ENCODE peak calls at places on chromosomes 13 and 19, in four cellular contexts. Z is A549, T is HepG2, H is K562. R is an unnamed sample.

GRCh38 chr19:1608414-1609391 is 3.4 kb upstream of the UQCR11 start:
- DNase-seq in Z (no peak), T (no peak), H (no peak), R (no peak)

GRCh38 chr13:20703785-20704458 is 423 bp downstream of the IL17D start:
- DNase-seq in Z (peak; percentile 75), T (peak; percentile 58), H (peak; percentile 86), R (peak; percentile 74)

GRCh38 chr13:100875392-100876043 is 200.9 kb upstream of the TMTC4 start:
- DNase-seq in Z (no peak), T (no peak), H (no peak), R (no peak)

GRCh38 chr13:49020940-49021548 is 45.3 kb downstream of the FNDC3A start:
- DNase-seq in Z (no peak), T (no peak), H (no peak), R (no peak)

GRCh38 chr13:110337287-110337686 is 30.2 kb downstream of the COL4A2 start:
- DNase-seq in Z (no peak), T (no peak), H (no peak), R (no peak)

GRCh38 chr19:888615-889385 is 4.2 kb downstream of the MED16 start:
- DNase-seq in Z (no peak), T (no peak), H (peak; percentile 75), R (no peak)

GRCh38 chr13:49084961-49085360 is 109.2 kb downstream of the FNDC3A start:
- DNase-seq in Z (no peak), T (no peak), H (no peak), R (no peak)

GRCh38 chr13:25286308-25286968 is 850 bp downstream of the MTMR6 start:
- DNase-seq in Z (no peak), T (peak; percentile 24), H (no peak), R (no peak)

GRCh38 chr13:51330741-51331140 is 8.8 kb upstream of the SERPINE3 start:
- DNase-seq in Z (no peak), T (no peak), H (no peak), R (no peak)

GRCh38 chr13:113441661-113442060 is 11.6 kb downstream of the ADPRHL1 start:
- DNase-seq in Z (no peak), T (no peak), H (no peak), R (no peak)

GRCh38 chr19:47444388-47444821 is 25.1 kb upstream of the MEIS3 start:
- DNase-seq in Z (no peak), T (no peak), H (peak; percentile 58), R (peak; percentile 67)

GRCh38 chr13:40776232-40776631 is 5.2 kb upstream of the MRPS31 start:
- DNase-seq in Z (no peak), T (no peak), H (no peak), R (no peak)

GRCh38 chr19:1313695-1314613 is 28.3 kb downstream of the EFNA2 start:
- DNase-seq in Z (no peak), T (no peak), H (no peak), R (no peak)

GRCh38 chr13:107562222-107562621 is 653.1 kb downstream of the LIG4 start:
- DNase-seq in Z (no peak), T (no peak), H (no peak), R (no peak)

GRCh38 chr13:40031031-40031430 is 375.6 kb downstream of the COG6 start:
- DNase-seq in Z (no peak), T (no peak), H (no peak), R (no peak)

GRCh38 chr13:35791191-35791902 is 314.9 kb upstream of the MAB21L1 start:
- DNase-seq in Z (peak; percentile 4), T (no peak), H (no peak), R (no peak)

GRCh38 chr19:42037649-42038048 is 32.4 kb downstream of the GRIK5 start:
- DNase-seq in Z (no peak), T (no peak), H (no peak), R (no peak)

GRCh38 chr13:99363391-99363790 is 56.2 kb upstream of the GPR183 start:
- DNase-seq in Z (no peak), T (no peak), H (no peak), R (no peak)

GRCh38 chr13:23960566-23961156 is 63.4 kb upstream of the C1QTNF9B start:
- DNase-seq in Z (no peak), T (peak; percentile 30), H (no peak), R (no peak)

GRCh38 chr19:18368504-18369222 is 17.3 kb upstream of the GDF15 start:
- DNase-seq in Z (no peak), T (peak; percentile 39), H (no peak), R (no peak)

GRCh38 chr19:33241530-33242101 is 16.0 kb upstream of the SLC7A10 start:
- DNase-seq in Z (no peak), T (no peak), H (peak; percentile 36), R (peak; percentile 70)

GRCh38 chr19:58357798-58358145 is 4.5 kb upstream of the A1BG start:
- DNase-seq in Z (no peak), T (no peak), H (no peak), R (no peak)

GRCh38 chr13:40158218-40158617 is 502.8 kb downstream of the COG6 start:
- DNase-seq in Z (no peak), T (no peak), H (no peak), R (no peak)

GRCh38 chr19:48784527-48784926 is 26.3 kb downstream of the BCAT2 start:
- DNase-seq in Z (no peak), T (no peak), H (peak; percentile 58), R (no peak)

GRCh38 chr13:62357887-62358645 is 942.4 kb upstream of the PCDH20 start:
- DNase-seq in Z (peak; percentile 6), T (peak; percentile 60), H (no peak), R (peak; percentile 64)

GRCh38 chr19:5090465-5090779 is 121.5 kb downstream of the KDM4B start:
- DNase-seq in Z (no peak), T (no peak), H (peak; percentile 47), R (no peak)

GRCh38 chr19:32373614-32374295 is 28.3 kb downstream of the ZNF507 start:
- DNase-seq in Z (peak; percentile 96), T (peak; percentile 100), H (peak; percentile 75), R (no peak)

GRCh38 chr19:36605839-36606478 is 846 bp downstream of the ZNF382 start:
- DNase-seq in Z (no peak), T (no peak), H (no peak), R (no peak)

GRCh38 chr13:109859898-109860297 is 73.5 kb upstream of the IRS2 start:
- DNase-seq in Z (no peak), T (no peak), H (no peak), R (no peak)

GRCh38 chr19:21568816-21569496 is 63.6 kb downstream of the ZNF429 start:
- DNase-seq in Z (no peak), T (no peak), H (no peak), R (no peak)

GRCh38 chr13:28049880-28050871 is 50.2 kb downstream of the FLT3 start:
- DNase-seq in Z (no peak), T (no peak), H (no peak), R (no peak)

GRCh38 chr13:98909016-98909415 is 68.8 kb downstream of the DOCK9 start:
- DNase-seq in Z (no peak), T (no peak), H (no peak), R (no peak)

GRCh38 chr19:41443813-41444455 is 978 bp downstream of the ERICH4 start:
- DNase-seq in Z (no peak), T (no peak), H (peak; percentile 3), R (no peak)

DNA sequence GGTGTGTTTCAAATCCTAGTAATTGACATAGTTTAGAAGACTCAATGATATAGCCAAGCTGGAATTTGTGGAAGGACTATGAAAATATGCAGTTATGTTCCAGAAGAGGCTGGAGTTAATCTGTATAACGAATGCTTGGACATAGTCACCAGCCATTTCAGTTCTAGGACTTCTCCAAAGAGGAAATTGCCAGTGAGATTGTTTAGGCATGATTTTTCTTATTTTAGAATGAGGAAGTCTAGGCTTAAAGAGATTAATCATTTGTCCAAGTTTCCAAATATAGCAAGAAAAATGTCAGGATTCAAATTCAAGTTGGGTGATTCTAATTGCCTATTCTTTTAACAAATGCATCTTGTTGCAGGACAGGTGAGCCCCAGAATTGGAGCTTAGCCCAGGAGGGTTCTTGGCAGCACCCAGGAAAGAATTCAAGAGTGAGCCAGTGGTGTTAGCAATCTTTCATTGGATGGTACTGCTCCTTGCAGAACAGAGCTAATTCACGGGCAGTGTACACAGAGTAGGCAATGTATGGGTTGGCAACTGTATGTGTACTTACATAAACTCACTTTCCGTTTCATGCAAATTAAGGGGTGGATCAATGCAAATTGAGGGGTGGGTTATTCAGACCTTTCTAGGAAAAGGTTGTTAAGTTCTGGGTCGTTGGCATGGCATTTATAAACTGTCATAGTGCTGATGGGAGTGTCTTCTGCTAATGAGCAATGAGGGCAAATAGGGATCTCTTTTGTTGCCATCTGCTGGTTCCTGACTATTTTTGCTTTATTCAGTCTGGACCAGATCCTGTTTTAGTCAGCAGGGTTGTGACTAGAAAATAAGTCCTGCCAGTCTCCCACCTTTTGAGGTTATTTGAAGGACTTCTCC is 763.2 kb upstream of the SLITRK1 start:
- DNase-seq in Z (no peak), T (no peak), H (no peak), R (no peak)
- TF ChIP-seq JUN in Z (no peak), T (no peak), H (no peak), R (no peak)

DNA sequence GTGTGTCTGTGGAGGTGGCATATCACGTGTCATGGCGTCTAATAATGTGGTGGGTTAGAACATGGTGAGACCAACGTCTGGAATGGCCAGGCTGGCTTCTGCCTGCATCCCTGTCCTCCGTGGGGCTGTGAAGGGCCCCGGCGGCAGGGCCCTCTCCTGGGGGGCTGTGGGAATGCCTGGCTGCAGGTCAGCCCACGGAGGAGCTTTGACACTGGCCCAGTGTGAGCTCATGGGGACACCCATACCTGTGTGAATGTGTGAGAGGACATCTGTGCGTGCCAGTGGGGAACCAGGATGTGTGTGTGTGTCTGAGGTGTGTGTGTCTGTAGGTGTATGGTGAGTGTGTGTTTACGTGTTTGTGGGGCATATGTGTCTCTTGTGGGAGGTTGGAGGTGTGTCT is 300.1 kb downstream of the TEX29 start:
- DNase-seq in Z (no peak), T (no peak), H (no peak), R (no peak)
- TF ChIP-seq ESRRA in Z (no peak), T (no peak), H (no peak), R (no peak)

GRCh38 chr19:53853707-53854106 is 14.0 kb upstream of the MYADM start:
- DNase-seq in Z (no peak), T (no peak), H (no peak), R (no peak)

GRCh38 chr19:53844849-53845246 is 20.7 kb upstream of the NLRP12 start:
- DNase-seq in Z (no peak), T (no peak), H (no peak), R (no peak)

GRCh38 chr19:53847555-53847954 is 20.1 kb upstream of the MYADM start:
- DNase-seq in Z (no peak), T (no peak), H (no peak), R (no peak)

GRCh38 chr19:53849237-53849676 is 18.4 kb upstream of the MYADM start:
- DNase-seq in Z (no peak), T (no peak), H (no peak), R (no peak)
- TF ChIP-seq JUN in Z (no peak), T (no peak), H (no peak), R (no peak)

DNA sequence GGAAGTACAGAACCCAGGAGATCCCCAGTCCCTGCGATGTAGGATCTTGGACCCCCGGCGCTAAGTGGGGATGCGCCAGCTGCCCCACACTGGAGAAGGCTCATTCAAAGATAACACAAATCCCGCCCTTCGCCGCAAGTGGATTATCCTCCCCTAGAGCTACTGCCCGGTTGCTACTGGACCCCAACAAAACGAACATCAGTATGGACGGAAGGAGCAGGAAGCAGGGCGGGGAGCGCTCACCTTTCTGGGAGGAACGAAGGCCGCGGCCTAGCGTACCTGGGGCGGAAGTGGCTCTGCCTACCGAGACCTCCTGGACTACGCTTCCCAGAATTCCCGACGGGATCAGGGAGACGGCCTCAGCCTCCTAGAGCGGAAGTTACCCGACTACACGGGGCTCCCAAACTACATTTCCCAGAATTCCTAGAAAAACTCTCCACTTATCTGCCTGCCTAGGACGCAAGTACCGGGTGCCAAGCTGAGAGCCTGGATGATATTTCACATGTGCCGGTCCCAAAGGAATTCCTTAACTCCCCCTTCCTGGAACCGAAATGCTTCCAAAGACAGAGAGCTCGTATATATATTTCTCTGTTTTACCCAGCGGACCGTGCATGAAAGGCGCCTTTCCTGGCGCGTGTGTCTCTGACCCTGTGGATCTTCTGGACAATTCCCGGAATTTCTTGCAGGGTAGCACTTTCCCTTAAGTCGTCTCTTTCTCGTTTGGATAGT is at the start of gene ZNF112:
- DNase-seq in Z (peak; percentile 62), T (peak; percentile 94), H (peak; percentile 43), R (peak; percentile 91)
- TF ChIP-seq ESRRA in Z (no peak), T (no peak), H (no peak), R (no peak)